ENCODE peak calls at places on chromosomes 12 and 14, in ten cellular contexts. D, J, Y, G, I, U, Q, S, B and R are unnamed samples.

GRCh38 chr14:52481864-52482263 is 70.4 kb downstream of the TXNDC16 start:
- DNase-seq in D (no peak), J (no peak), Y (no peak), G (no peak), I (no peak), U (no peak), Q (no peak), S (no peak), B (no peak), R (no peak)

GRCh38 chr14:105067969-105068301 is 2.7 kb upstream of the GPR132 start:
- DNase-seq in D (no peak), J (no peak), Y (no peak), G (no peak), I (no peak), U (no peak), Q (no peak), S (no peak), B (no peak), R (no peak)

GRCh38 chr12:88562846-88563582 is 17.3 kb downstream of the KITLG start:
- DNase-seq in D (no peak), J (no peak), Y (no peak), G (no peak), I (no peak), U (no peak), Q (no peak), S (no peak), B (no peak), R (no peak)

GRCh38 chr12:82527165-82527780 is 159.4 kb upstream of the TMTC2 start:
- DNase-seq in D (no peak), J (no peak), Y (no peak), G (no peak), I (no peak), U (no peak), Q (peak; percentile 78), S (no peak), B (peak; percentile 23), R (peak; percentile 76)

GRCh38 chr14:86035882-86036281 is 505.9 kb downstream of the FLRT2 start:
- DNase-seq in D (no peak), J (no peak), Y (no peak), G (no peak), I (no peak), U (no peak), Q (no peak), S (no peak), B (peak; percentile 26), R (no peak)

GRCh38 chr12:57464569-57464968 is 5.0 kb downstream of the GLI1 start:
- DNase-seq in D (no peak), J (no peak), Y (no peak), G (no peak), I (no peak), U (no peak), Q (no peak), S (no peak), B (no peak), R (no peak)

GRCh38 chr14:82313889-82314288 is 780.2 kb upstream of the SEL1L start:
- DNase-seq in D (no peak), J (no peak), Y (no peak), G (no peak), I (no peak), U (no peak), Q (peak; percentile 70), S (no peak), B (no peak), R (peak; percentile 98)

GRCh38 chr12:131855521-131856142 is 27.4 kb downstream of the MMP17 start:
- DNase-seq in D (no peak), J (no peak), Y (no peak), G (no peak), I (no peak), U (no peak), Q (no peak), S (no peak), B (no peak), R (no peak)

GRCh38 chr12:95446511-95446910 is 27.4 kb upstream of the METAP2 start:
- DNase-seq in D (peak; percentile 53), J (no peak), Y (no peak), G (no peak), I (no peak), U (no peak), Q (no peak), S (no peak), B (no peak), R (no peak)